ENCODE peak calls at places on chromosome 6, in four cellular contexts. X is AG04450, V is cardiac muscle cell, M is testis. Q is an unnamed sample. For H3K9me3, the result is how much of the 10 kb centered on the place peaks cover.

GRCh38 chr6:34237316-34237721 is 646 bp downstream of the HMGA1 start:
- DNase-seq in X (no peak), M (no peak), V (peak), Q (no peak)

GRCh38 chr6:110180228-110181008 is at the start of gene CDC40:
- DNase-seq in M (peak), X (no peak), V (peak), Q (peak)

GRCh38 chr6:169966312-169967181 is 215.1 kb downstream of the ERMARD start:
- DNase-seq in M (no peak), V (no peak), X (no peak), Q (no peak)

GRCh38 chr6:4413073-4413472 is 277.7 kb upstream of the ECI2 start:
- DNase-seq in M (no peak), V (no peak), X (peak), Q (no peak)

GRCh38 chr6:129317931-129318820 is 391.8 kb downstream of the ARHGAP18 start:
- DNase-seq in V (no peak), X (no peak), M (no peak), Q (no peak)

GRCh38 chr6:143336446-143337152 is 113.9 kb downstream of the ADAT2 start:
- DNase-seq in X (peak), V (no peak), M (no peak), Q (no peak)

GRCh38 chr6:109024784-109025183 is 69.9 kb downstream of the SESN1 start:
- DNase-seq in V (no peak), M (no peak), X (no peak), Q (peak)

GRCh38 chr6:71404145-71404966 is 115.7 kb downstream of the OGFRL1 start:
- DNase-seq in X (peak), V (peak), M (no peak), Q (no peak)

GRCh38 chr6:33886673-33887144 is 82.9 kb upstream of the MLN start:
- DNase-seq in X (peak), V (peak), M (no peak), Q (peak)

GRCh38 chr6:159163901-159164370 is 5.3 kb upstream of the FNDC1 start:
- DNase-seq in V (no peak), X (no peak), M (no peak), Q (no peak)

GRCh38 chr6:124714728-124715127 is 247.5 kb upstream of the RNF217 start:
- DNase-seq in X (no peak), M (no peak), V (no peak), Q (no peak)

GRCh38 chr6:26065952-26066380 is 21.3 kb upstream of the HFE start:
- DNase-seq in X (peak), V (peak), M (peak), Q (peak)

GRCh38 chr6:147077251-147077650 is 127.0 kb upstream of the STXBP5 start:
- DNase-seq in V (no peak), M (no peak), X (no peak), Q (no peak)

GRCh38 chr6:45478235-45478634 is 100.5 kb upstream of the SUPT3H start:
- DNase-seq in V (no peak), M (no peak), X (no peak), Q (no peak)

GRCh38 chr6:48151142-48151541 is 40.1 kb upstream of the PTCHD4 start:
- DNase-seq in V (no peak), X (no peak), M (no peak), Q (no peak)

GRCh38 chr6:21594427-21595264 is 1.1 kb downstream of the SOX4 start:
- DNase-seq in V (peak), X (no peak), M (peak), Q (peak)

GRCh38 chr6:11363881-11364576 is 131.6 kb upstream of the NEDD9 start:
- DNase-seq in X (no peak), M (no peak), V (no peak), Q (no peak)

GRCh38 chr6:161067749-161068148 is 76.2 kb downstream of the MAP3K4 start:
- DNase-seq in M (no peak), V (no peak), X (no peak), Q (no peak)

GRCh38 chr6:146881228-146882181 is 282.7 kb downstream of the ADGB start:
- DNase-seq in V (no peak), X (no peak), M (no peak), Q (no peak)

GRCh38 chr6:99184696-99185095 is 164.8 kb downstream of the FAXC start:
- DNase-seq in X (no peak), V (no peak), M (no peak), Q (no peak)

GRCh38 chr6:134778431-134778830 is 171.5 kb downstream of the ALDH8A1 start:
- DNase-seq in M (no peak), V (no peak), X (no peak), Q (no peak)

GRCh38 chr6:16553531-16553930 is 207.7 kb downstream of the ATXN1 start:
- DNase-seq in M (no peak), X (no peak), V (no peak), Q (no peak)
- H3K27ac ChIP-seq in M (no peak), X (no peak), V (no peak), Q (no peak)

GRCh38 chr6:6801002-6801329 is 212.4 kb downstream of the LY86 start:
- DNase-seq in M (no peak), V (no peak), X (no peak), Q (no peak)
- H3K4me3 ChIP-seq in M (no peak), V (no peak), X (no peak), Q (no peak)

GRCh38 chr6:32439708-32440214 is at the start of gene HLA-DRA:
- DNase-seq in V (peak), M (no peak), X (peak), Q (no peak)
- H3K9me3 ChIP-seq in V (under half), M (under half), X (under half), Q (under half)

GRCh38 chr6:125818225-125818657 is 27.5 kb downstream of the NCOA7 start:
- DNase-seq in V (no peak), M (no peak), X (no peak), Q (no peak)
- H3K27ac ChIP-seq in V (no peak), M (peak), X (no peak), Q (peak)